ENCODE peak calls at places on chromosomes 16 and 17, in ten cellular contexts. One of them, this sample, is unnamed.

GRCh38 chr16:22307838-22308237 is 10.6 kb downstream of the POLR3E start:
- DNase-seq in suprapubic skin: no peak
- DNase-seq in A549: no peak
- DNase-seq in heart left ventricle: no peak
- DNase-seq in body of pancreas: no peak
- DNase-seq in Peyer's patch: no peak
- DNase-seq in HCT116: no peak
- DNase-seq in uterus: no peak
- DNase-seq in transverse colon: no peak
- DNase-seq in IMR-90: no peak
- DNase-seq in this sample: no peak

GRCh38 chr16:66197668-66198278 is 168.7 kb upstream of the CDH5 start:
- DNase-seq in suprapubic skin: no peak
- DNase-seq in A549: no peak
- DNase-seq in heart left ventricle: no peak
- DNase-seq in body of pancreas: no peak
- DNase-seq in Peyer's patch: no peak
- DNase-seq in HCT116: no peak
- DNase-seq in uterus: no peak
- DNase-seq in transverse colon: no peak
- DNase-seq in IMR-90: no peak
- DNase-seq in this sample: no peak

GRCh38 chr17:12659500-12659899 is 6.2 kb upstream of the MYOCD start:
- DNase-seq in suprapubic skin: no peak
- DNase-seq in A549: peak
- DNase-seq in heart left ventricle: no peak
- DNase-seq in body of pancreas: no peak
- DNase-seq in Peyer's patch: no peak
- DNase-seq in HCT116: no peak
- DNase-seq in uterus: no peak
- DNase-seq in transverse colon: no peak
- DNase-seq in IMR-90: peak
- DNase-seq in this sample: no peak

GRCh38 chr17:49997773-49998703 is 3.0 kb upstream of the DLX3 start:
- DNase-seq in suprapubic skin: peak
- DNase-seq in A549: peak
- DNase-seq in heart left ventricle: peak
- DNase-seq in body of pancreas: peak
- DNase-seq in Peyer's patch: peak
- DNase-seq in HCT116: peak
- DNase-seq in uterus: peak
- DNase-seq in transverse colon: peak
- DNase-seq in IMR-90: peak
- DNase-seq in this sample: peak

GRCh38 chr17:6109541-6109940 is 39.4 kb downstream of the WSCD1 start:
- DNase-seq in suprapubic skin: no peak
- DNase-seq in A549: no peak
- DNase-seq in heart left ventricle: no peak
- DNase-seq in body of pancreas: no peak
- DNase-seq in Peyer's patch: no peak
- DNase-seq in HCT116: no peak
- DNase-seq in uterus: no peak
- DNase-seq in transverse colon: peak
- DNase-seq in IMR-90: no peak
- DNase-seq in this sample: no peak

GRCh38 chr16:64012166-64012565 is 1109.7 kb downstream of the CDH11 start:
- DNase-seq in suprapubic skin: no peak
- DNase-seq in A549: no peak
- DNase-seq in heart left ventricle: no peak
- DNase-seq in body of pancreas: no peak
- DNase-seq in Peyer's patch: no peak
- DNase-seq in HCT116: no peak
- DNase-seq in uterus: no peak
- DNase-seq in transverse colon: no peak
- DNase-seq in IMR-90: no peak
- DNase-seq in this sample: no peak

GRCh38 chr17:64315032-64315490 is 52.0 kb upstream of the TEX2 start:
- DNase-seq in suprapubic skin: peak
- DNase-seq in A549: no peak
- DNase-seq in heart left ventricle: peak
- DNase-seq in body of pancreas: peak
- DNase-seq in Peyer's patch: peak
- DNase-seq in HCT116: no peak
- DNase-seq in uterus: peak
- DNase-seq in transverse colon: peak
- DNase-seq in IMR-90: no peak
- DNase-seq in this sample: no peak

GRCh38 chr16:86351041-86351784 is 159.1 kb upstream of the FOXF1 start:
- DNase-seq in suprapubic skin: no peak
- DNase-seq in A549: no peak
- DNase-seq in heart left ventricle: no peak
- DNase-seq in body of pancreas: no peak
- DNase-seq in Peyer's patch: no peak
- DNase-seq in HCT116: no peak
- DNase-seq in uterus: no peak
- DNase-seq in transverse colon: no peak
- DNase-seq in IMR-90: no peak
- DNase-seq in this sample: no peak

GRCh38 chr16:89815639-89816348 is 653 bp downstream of the FANCA start:
- DNase-seq in suprapubic skin: no peak
- DNase-seq in A549: peak
- DNase-seq in heart left ventricle: no peak
- DNase-seq in body of pancreas: no peak
- DNase-seq in Peyer's patch: no peak
- DNase-seq in HCT116: no peak
- DNase-seq in uterus: no peak
- DNase-seq in transverse colon: no peak
- DNase-seq in IMR-90: no peak
- DNase-seq in this sample: peak

GRCh38 chr17:73715714-73716113 is 71.5 kb upstream of the SDK2 start:
- DNase-seq in suprapubic skin: no peak
- DNase-seq in A549: no peak
- DNase-seq in heart left ventricle: no peak
- DNase-seq in body of pancreas: no peak
- DNase-seq in Peyer's patch: no peak
- DNase-seq in HCT116: no peak
- DNase-seq in uterus: no peak
- DNase-seq in transverse colon: no peak
- DNase-seq in IMR-90: no peak
- DNase-seq in this sample: no peak

GRCh38 chr16:66014221-66014620 is 352.3 kb upstream of the CDH5 start:
- DNase-seq in suprapubic skin: no peak
- DNase-seq in A549: no peak
- DNase-seq in heart left ventricle: no peak
- DNase-seq in body of pancreas: no peak
- DNase-seq in Peyer's patch: no peak
- DNase-seq in HCT116: no peak
- DNase-seq in uterus: no peak
- DNase-seq in transverse colon: no peak
- DNase-seq in IMR-90: no peak
- DNase-seq in this sample: no peak

GRCh38 chr17:17120294-17120693 is 78.0 kb downstream of the MPRIP start:
- DNase-seq in suprapubic skin: no peak
- DNase-seq in A549: no peak
- DNase-seq in heart left ventricle: no peak
- DNase-seq in body of pancreas: no peak
- DNase-seq in Peyer's patch: no peak
- DNase-seq in HCT116: no peak
- DNase-seq in uterus: no peak
- DNase-seq in transverse colon: no peak
- DNase-seq in IMR-90: no peak
- DNase-seq in this sample: no peak

DNA sequence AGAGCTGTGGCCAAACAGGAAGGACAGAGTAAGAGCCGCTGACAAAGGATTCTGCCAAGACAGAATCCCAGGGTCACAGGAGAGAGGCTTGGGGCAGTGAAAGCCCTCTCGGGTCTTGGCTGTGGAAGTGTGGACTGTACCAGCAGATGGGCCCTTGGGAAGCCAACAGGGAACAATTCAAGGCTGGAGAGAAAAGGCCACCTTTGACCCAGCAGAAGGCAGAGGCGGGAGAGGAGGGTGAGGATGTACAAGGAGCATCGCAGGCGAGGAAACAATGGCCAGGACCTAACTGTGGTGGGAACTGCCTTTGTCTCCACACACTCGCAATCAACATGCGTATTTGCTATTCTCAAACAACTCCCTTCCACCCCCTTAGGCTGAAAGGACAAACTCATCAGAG is 15.7 kb downstream of the CARHSP1 start:
- DNase-seq in suprapubic skin: no peak
- DNase-seq in A549: no peak
- DNase-seq in heart left ventricle: no peak
- DNase-seq in body of pancreas: no peak
- DNase-seq in Peyer's patch: no peak
- DNase-seq in HCT116: no peak
- DNase-seq in uterus: no peak
- DNase-seq in transverse colon: no peak
- DNase-seq in IMR-90: no peak
- DNase-seq in this sample: no peak
- TF ChIP-seq POLR2A in suprapubic skin: no peak
- TF ChIP-seq POLR2A in A549: no peak
- TF ChIP-seq POLR2A in heart left ventricle: no peak
- TF ChIP-seq POLR2A in body of pancreas: no peak
- TF ChIP-seq POLR2A in Peyer's patch: no peak
- TF ChIP-seq POLR2A in HCT116: no peak
- TF ChIP-seq POLR2A in uterus: no peak
- TF ChIP-seq POLR2A in transverse colon: no peak
- TF ChIP-seq POLR2A in IMR-90: no peak
- TF ChIP-seq POLR2A in this sample: no peak

GRCh38 chr17:28318759-28319660 is at the start of gene TMEM97:
- DNase-seq in suprapubic skin: peak
- DNase-seq in A549: peak
- DNase-seq in heart left ventricle: peak
- DNase-seq in body of pancreas: peak
- DNase-seq in Peyer's patch: peak
- DNase-seq in HCT116: peak
- DNase-seq in uterus: peak
- DNase-seq in transverse colon: peak
- DNase-seq in IMR-90: peak
- DNase-seq in this sample: peak

GRCh38 chr17:28317099-28317964 is 1.7 kb upstream of the TMEM97 start:
- DNase-seq in suprapubic skin: no peak
- DNase-seq in A549: no peak
- DNase-seq in heart left ventricle: no peak
- DNase-seq in body of pancreas: no peak
- DNase-seq in Peyer's patch: no peak
- DNase-seq in HCT116: no peak
- DNase-seq in uterus: no peak
- DNase-seq in transverse colon: no peak
- DNase-seq in IMR-90: no peak
- DNase-seq in this sample: no peak

GRCh38 chr17:28320215-28321061 is 1.4 kb downstream of the TMEM97 start:
- DNase-seq in suprapubic skin: no peak
- DNase-seq in A549: no peak
- DNase-seq in heart left ventricle: no peak
- DNase-seq in body of pancreas: no peak
- DNase-seq in Peyer's patch: no peak
- DNase-seq in HCT116: no peak
- DNase-seq in uterus: no peak
- DNase-seq in transverse colon: no peak
- DNase-seq in IMR-90: no peak
- DNase-seq in this sample: no peak

GRCh38 chr17:28315846-28316705 is 2.9 kb upstream of the TMEM97 start:
- DNase-seq in suprapubic skin: no peak
- DNase-seq in A549: no peak
- DNase-seq in heart left ventricle: no peak
- DNase-seq in body of pancreas: no peak
- DNase-seq in Peyer's patch: no peak
- DNase-seq in HCT116: no peak
- DNase-seq in uterus: no peak
- DNase-seq in transverse colon: no peak
- DNase-seq in IMR-90: no peak
- DNase-seq in this sample: no peak

GRCh38 chr17:28317965-28318758 is 838 bp upstream of the TMEM97 start:
- DNase-seq in suprapubic skin: no peak
- DNase-seq in A549: no peak
- DNase-seq in heart left ventricle: no peak
- DNase-seq in body of pancreas: no peak
- DNase-seq in Peyer's patch: no peak
- DNase-seq in HCT116: no peak
- DNase-seq in uterus: no peak
- DNase-seq in transverse colon: no peak
- DNase-seq in IMR-90: no peak
- DNase-seq in this sample: peak
- TF ChIP-seq POLR2A in suprapubic skin: no peak
- TF ChIP-seq POLR2A in A549: no peak
- TF ChIP-seq POLR2A in heart left ventricle: no peak
- TF ChIP-seq POLR2A in body of pancreas: no peak
- TF ChIP-seq POLR2A in Peyer's patch: no peak
- TF ChIP-seq POLR2A in HCT116: no peak
- TF ChIP-seq POLR2A in uterus: no peak
- TF ChIP-seq POLR2A in transverse colon: no peak
- TF ChIP-seq POLR2A in IMR-90: no peak
- TF ChIP-seq POLR2A in this sample: no peak

DNA sequence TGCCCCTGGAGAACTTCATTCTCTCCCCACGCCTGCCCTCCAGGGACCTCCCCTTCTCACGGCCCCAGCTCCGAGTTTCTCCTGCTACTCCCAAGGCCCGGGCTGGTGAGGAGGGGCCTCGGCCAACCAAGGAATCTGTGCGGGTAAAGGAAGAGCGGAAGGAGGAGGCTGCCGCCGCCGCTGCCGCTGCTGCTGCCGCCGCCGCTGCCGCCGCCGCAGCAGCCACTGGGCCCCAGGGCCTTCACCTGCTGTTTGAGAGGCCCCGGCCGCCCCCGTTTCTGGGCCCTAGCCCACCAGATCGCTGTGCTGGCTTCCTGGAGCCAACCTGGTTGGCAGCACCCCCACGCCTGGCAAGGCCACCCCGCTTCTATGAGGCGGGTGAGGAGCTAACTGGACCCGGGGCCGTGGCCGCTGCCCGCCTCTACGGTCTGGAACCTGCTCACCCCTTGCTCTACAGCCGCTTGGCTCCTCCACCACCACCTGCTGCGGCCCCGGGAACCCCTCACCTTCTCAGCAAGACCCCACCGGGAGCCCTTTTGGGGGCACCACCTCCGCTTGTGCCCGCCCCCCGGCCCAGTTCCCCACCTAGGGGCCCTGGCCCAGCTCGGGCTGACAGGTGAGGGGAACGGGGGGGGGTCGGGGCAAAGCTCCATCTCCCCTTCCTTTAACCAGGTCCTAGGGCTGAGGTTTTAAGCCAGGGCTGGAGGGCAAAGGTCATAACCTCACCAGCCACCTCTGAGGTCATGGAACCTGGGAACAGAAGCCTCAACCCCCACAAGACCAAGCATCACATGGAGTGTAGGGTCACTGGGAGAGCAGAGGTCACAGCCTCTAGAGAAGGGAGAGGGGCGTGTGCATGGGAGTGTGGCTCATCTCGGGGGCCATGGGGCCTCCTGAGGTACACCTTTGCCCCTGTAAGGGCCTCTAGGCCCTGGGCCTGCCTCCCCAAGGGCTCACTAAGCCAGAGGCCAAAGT is 11.1 kb downstream of the FBRS start:
- DNase-seq in suprapubic skin: no peak
- DNase-seq in A549: no peak
- DNase-seq in heart left ventricle: no peak
- DNase-seq in body of pancreas: no peak
- DNase-seq in Peyer's patch: no peak
- DNase-seq in HCT116: no peak
- DNase-seq in uterus: no peak
- DNase-seq in transverse colon: no peak
- DNase-seq in IMR-90: no peak
- DNase-seq in this sample: no peak
- TF ChIP-seq POLR2A in suprapubic skin: no peak
- TF ChIP-seq POLR2A in A549: no peak
- TF ChIP-seq POLR2A in heart left ventricle: no peak
- TF ChIP-seq POLR2A in body of pancreas: no peak
- TF ChIP-seq POLR2A in Peyer's patch: no peak
- TF ChIP-seq POLR2A in HCT116: no peak
- TF ChIP-seq POLR2A in uterus: no peak
- TF ChIP-seq POLR2A in transverse colon: no peak
- TF ChIP-seq POLR2A in IMR-90: no peak
- TF ChIP-seq POLR2A in this sample: no peak

GRCh38 chr16:15434425-15435215 is at the start of gene BMERB1:
- DNase-seq in suprapubic skin: peak
- DNase-seq in A549: peak
- DNase-seq in heart left ventricle: peak
- DNase-seq in body of pancreas: peak
- DNase-seq in Peyer's patch: no peak
- DNase-seq in HCT116: peak
- DNase-seq in uterus: peak
- DNase-seq in transverse colon: peak
- DNase-seq in IMR-90: peak
- DNase-seq in this sample: peak
- TF ChIP-seq POLR2A in suprapubic skin: no peak
- TF ChIP-seq POLR2A in A549: peak
- TF ChIP-seq POLR2A in heart left ventricle: no peak
- TF ChIP-seq POLR2A in body of pancreas: no peak
- TF ChIP-seq POLR2A in Peyer's patch: no peak
- TF ChIP-seq POLR2A in HCT116: no peak
- TF ChIP-seq POLR2A in uterus: peak
- TF ChIP-seq POLR2A in transverse colon: peak
- TF ChIP-seq POLR2A in IMR-90: peak
- TF ChIP-seq POLR2A in this sample: no peak

This sample was measured in erythroblast.